ENCODE peak calls at places on chromosomes 3 and 15, in five cellular contexts. V, O, I, Y and F are unnamed samples.

GRCh38 chr3:176941674-176942073 is 255.6 kb downstream of the TBL1XR1 start:
- DNase-seq in V (no peak), O (no peak), I (no peak), Y (no peak), F (no peak)

GRCh38 chr15:48388017-48388936 is 57.0 kb downstream of the DUT start:
- DNase-seq in V (no peak), O (no peak), I (no peak), Y (no peak), F (no peak)

GRCh38 chr15:35673093-35673573 is 127.2 kb upstream of the DPH6 start:
- DNase-seq in V (no peak), O (peak), I (peak), Y (peak), F (no peak)

GRCh38 chr15:94445529-94446160 is 214.3 kb downstream of the MCTP2 start:
- DNase-seq in V (no peak), O (no peak), I (no peak), Y (no peak), F (peak)

GRCh38 chr3:143718463-143718862 is 129.8 kb downstream of the SLC9A9 start:
- DNase-seq in V (peak), O (no peak), I (no peak), Y (no peak), F (no peak)

GRCh38 chr3:170307998-170308398 is 49.5 kb upstream of the SKIL start:
- DNase-seq in V (peak), O (peak), I (peak), Y (no peak), F (no peak)

GRCh38 chr3:15277861-15278260 is 54.5 kb downstream of the SH3BP5 start:
- DNase-seq in V (no peak), O (peak), I (no peak), Y (no peak), F (peak)

GRCh38 chr3:98961161-98962155 is 60.0 kb upstream of the DCBLD2 start:
- DNase-seq in V (no peak), O (no peak), I (no peak), Y (peak), F (no peak)

GRCh38 chr3:176939022-176939817 is 258.1 kb downstream of the TBL1XR1 start:
- DNase-seq in V (peak), O (peak), I (peak), Y (peak), F (no peak)

GRCh38 chr15:96160269-96160668 is 170.2 kb upstream of the NR2F2 start:
- DNase-seq in V (no peak), O (no peak), I (peak), Y (peak), F (peak)

GRCh38 chr15:101651753-101652097 is 456 bp downstream of the TM2D3 start:
- DNase-seq in V (peak), O (peak), I (no peak), Y (peak), F (no peak)

GRCh38 chr3:58177747-58178527 is 32.8 kb downstream of the DNASE1L3 start:
- DNase-seq in V (peak), O (peak), I (peak), Y (peak), F (peak)

GRCh38 chr3:108477511-108478147 is 32.8 kb downstream of the MYH15 start:
- DNase-seq in V (peak), O (peak), I (peak), Y (peak), F (no peak)

DNA sequence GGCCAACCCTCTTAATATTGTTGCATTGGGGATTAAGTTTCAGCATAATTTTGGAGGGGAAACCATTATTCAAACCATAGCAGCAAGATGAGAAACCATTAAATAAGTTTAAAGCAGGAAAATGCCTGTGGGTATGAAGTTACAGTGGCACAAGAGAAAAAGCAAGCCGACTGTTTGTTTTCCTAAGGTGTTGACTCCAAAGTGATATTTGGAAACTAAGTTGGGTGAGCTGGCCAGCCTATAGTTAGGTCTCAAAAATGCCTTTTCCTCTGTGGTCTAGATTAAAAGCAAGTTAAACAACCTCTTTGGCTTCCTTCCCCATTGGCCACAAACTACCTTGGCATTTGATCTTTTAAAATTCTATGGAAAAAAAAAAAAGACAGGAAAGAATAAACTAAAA is 419.8 kb upstream of the AZI2 start:
- DNase-seq in V (no peak), O (no peak), I (no peak), Y (no peak), F (no peak)
- TF ChIP-seq POLR2AphosphoS5 in V (no peak), O (no peak), I (no peak), Y (no peak), F (no peak)

GRCh38 chr3:45842851-45843625 is 1.1 kb upstream of the LZTFL1 start:
- DNase-seq in V (no peak), O (no peak), I (no peak), Y (no peak), F (no peak)
- H3K4me3 ChIP-seq in V (peak), O (no peak), I (no peak), Y (no peak), F (no peak)

GRCh38 chr3:195854628-195855300 is 43.0 kb upstream of the MUC4 start:
- DNase-seq in V (no peak), O (peak), I (peak), Y (no peak), F (no peak)

GRCh38 chr3:195853930-195854478 is 42.3 kb upstream of the MUC4 start:
- DNase-seq in V (no peak), O (no peak), I (no peak), Y (no peak), F (no peak)

GRCh38 chr3:195856410-195857084 is 44.8 kb upstream of the MUC4 start:
- DNase-seq in V (no peak), O (no peak), I (no peak), Y (no peak), F (no peak)

GRCh38 chr3:195853036-195853435 is 41.3 kb upstream of the MUC4 start:
- DNase-seq in V (no peak), O (no peak), I (no peak), Y (no peak), F (no peak)

DNA sequence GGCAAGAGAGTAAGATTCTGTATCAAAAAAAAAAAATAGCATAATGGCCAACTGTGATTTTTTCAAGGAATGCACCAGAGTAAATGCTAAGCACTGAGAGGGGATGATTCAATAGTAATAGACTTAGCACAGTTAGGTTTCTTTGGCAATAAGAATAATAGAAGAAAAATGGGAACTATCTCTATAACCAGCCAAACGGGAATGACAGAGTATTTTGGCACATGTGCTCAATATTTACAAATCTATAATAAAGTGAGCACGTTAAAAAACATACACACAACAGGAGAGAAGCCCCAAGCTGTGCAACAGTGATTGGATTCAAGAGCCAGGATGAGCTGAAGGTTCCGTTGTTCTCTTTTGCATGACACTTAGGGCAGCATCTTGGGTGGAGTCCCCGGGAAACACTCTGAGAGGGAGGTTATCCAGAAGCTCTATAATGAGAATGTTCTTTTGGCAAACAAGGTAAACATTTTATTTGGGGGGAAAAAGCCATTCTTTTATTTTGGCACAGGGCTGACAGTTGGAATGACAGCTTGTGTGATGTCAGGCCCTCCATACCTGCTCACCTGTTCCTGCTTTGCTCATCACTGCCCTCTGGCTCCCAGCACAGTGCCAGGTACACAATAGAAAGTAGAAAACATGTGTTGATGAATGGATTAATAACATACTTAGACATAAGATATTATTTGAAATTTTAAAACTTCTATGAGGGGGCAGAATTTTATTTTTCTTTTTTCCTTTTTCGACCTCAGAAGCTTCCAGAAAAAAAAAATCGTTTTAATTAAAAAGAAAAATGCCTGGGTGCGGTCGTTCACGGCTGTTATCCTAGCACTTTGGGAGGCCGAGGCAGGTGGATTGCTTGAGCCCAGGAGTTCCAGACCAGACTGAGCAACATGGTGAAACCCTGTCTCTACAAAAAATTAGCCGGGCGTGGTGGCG is 44.0 kb upstream of the MUC4 start:
- DNase-seq in V (no peak), O (no peak), I (no peak), Y (no peak), F (no peak)
- TF ChIP-seq CTCF in V (peak), O (no peak), I (no peak), Y (no peak), F (no peak)

DNA sequence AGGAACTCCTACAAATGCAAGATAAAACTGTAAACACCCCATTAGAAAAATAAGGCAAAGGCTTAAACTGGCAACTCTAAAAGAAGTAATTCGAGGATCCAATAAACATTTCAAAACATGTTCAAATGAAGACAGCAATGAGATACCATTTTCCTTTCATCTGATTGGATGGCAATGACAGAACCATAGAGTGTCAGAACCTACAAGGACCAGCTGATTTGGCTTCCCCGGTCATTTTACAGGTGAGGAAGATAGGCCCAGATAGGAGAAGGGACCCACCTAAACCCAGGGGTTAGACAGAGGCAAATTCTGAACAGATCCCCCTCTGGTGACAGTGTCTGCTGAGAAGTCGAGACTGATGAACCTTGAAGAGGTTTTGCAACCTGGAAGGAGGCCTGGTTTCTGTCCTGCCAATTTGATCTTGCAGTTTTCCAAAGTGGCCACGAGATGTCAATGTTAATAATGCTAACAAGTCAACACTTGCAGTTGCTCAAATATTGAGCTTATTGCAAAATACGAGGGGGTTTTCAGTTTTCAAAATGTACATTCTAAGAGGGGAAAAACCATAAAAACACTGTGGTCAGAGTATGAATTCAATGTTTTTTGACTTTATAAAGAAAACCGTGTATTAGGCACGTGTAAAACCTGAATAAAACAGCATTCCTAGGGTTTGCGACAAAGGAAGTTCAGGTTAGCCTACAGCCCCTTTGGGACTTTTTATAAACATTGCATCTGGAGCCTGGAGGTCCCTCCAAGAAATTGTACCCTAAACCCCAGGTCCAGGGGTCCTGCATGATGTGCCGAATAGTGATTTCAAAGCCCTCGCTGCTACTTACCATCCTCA is 21.5 kb downstream of the CFAP161 start:
- DNase-seq in V (peak), O (peak), I (peak), Y (peak), F (peak)
- TF ChIP-seq POLR2AphosphoS5 in V (no peak), O (no peak), I (peak), Y (no peak), F (peak)

DNA sequence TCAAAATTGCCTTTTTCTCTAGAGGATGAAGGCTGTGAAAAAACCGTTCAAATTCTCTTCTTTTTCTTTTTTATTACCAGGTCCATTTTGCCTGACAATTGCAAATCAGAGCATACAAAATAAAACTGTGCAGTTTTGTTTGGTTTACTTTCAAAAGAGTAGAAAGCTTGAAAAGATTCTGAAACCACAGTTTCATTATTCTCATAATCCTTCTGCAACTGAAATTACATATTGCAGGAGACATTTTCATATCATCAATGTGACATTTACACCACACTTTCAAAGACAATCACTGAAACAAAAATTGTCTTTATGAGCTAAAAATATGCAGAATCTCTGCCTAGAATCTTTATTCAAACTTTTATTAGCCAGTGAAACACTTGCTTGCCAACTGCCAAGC is 296.4 kb upstream of the TPRG1 start:
- DNase-seq in V (no peak), O (no peak), I (no peak), Y (no peak), F (no peak)
- H3K4me3 ChIP-seq in V (no peak), O (no peak), I (no peak), Y (no peak), F (no peak)

GRCh38 chr3:16940769-16941683 is 56.3 kb downstream of the PLCL2 start:
- DNase-seq in V (no peak), O (no peak), I (no peak), Y (no peak), F (no peak)

GRCh38 chr3:16943857-16944256 is 59.1 kb downstream of the PLCL2 start:
- DNase-seq in V (no peak), O (no peak), I (no peak), Y (no peak), F (no peak)

GRCh38 chr3:16950282-16950681 is 65.5 kb downstream of the PLCL2 start:
- DNase-seq in V (no peak), O (no peak), I (no peak), Y (no peak), F (no peak)

GRCh38 chr3:16942955-16943354 is 58.2 kb downstream of the PLCL2 start:
- DNase-seq in V (no peak), O (no peak), I (no peak), Y (no peak), F (no peak)

DNA sequence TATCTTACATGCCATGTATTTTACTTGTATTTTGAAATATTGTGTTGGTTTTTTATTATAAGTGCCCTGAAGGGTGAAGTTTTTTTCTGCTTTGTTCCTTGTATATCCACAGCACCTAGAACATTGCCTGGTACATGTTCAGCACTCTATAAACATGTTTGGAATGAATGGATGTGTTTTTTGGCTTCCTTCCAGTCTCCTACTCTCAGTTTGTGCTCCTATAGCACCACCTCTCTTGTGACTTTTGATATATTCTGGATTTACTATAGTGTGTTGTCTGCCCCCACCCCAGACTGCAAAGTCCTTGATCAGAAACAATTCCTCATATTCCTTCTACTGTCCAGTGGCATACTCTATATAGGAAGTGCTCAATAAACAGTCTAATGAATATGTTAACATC is 60.6 kb downstream of the PLCL2 start:
- DNase-seq in V (no peak), O (no peak), I (no peak), Y (peak), F (no peak)
- TF ChIP-seq CTCF in V (no peak), O (no peak), I (no peak), Y (no peak), F (no peak)

GRCh38 chr15:64781299-64781698 is 5.9 kb upstream of the RBPMS2 start:
- DNase-seq in V (no peak), O (no peak), I (peak), Y (no peak), F (no peak)

GRCh38 chr15:64779630-64780029 is 4.2 kb upstream of the RBPMS2 start:
- DNase-seq in V (no peak), O (no peak), I (no peak), Y (no peak), F (no peak)

GRCh38 chr15:64780600-64781156 is 5.3 kb upstream of the RBPMS2 start:
- DNase-seq in V (no peak), O (no peak), I (no peak), Y (no peak), F (no peak)

GRCh38 chr15:64782751-64783150 is 7.4 kb upstream of the RBPMS2 start:
- DNase-seq in V (no peak), O (no peak), I (no peak), Y (no peak), F (no peak)

DNA sequence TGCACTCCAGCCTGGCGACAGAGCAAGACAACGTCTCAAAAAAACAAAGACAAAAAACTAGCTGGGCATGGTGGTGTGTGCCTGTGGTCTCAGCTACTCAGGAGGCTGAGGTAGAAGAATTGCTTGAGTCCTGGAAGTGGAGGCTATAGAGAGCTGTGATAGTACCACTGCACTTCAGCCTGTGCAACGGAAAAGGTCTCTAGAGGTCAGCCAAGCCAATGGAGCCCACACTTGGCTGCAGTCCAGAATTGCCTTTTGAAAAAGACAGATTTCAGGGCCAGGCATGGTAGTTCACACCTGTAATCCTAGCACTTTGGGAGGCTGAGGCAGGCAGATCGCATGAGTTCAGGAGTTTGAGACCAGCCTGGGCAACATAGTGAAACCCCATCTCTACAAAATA is 8.4 kb upstream of the RBPMS2 start:
- DNase-seq in V (no peak), O (no peak), I (no peak), Y (no peak), F (no peak)
- TF ChIP-seq POLR2AphosphoS5 in V (no peak), O (no peak), I (no peak), Y (no peak), F (no peak)

DNA sequence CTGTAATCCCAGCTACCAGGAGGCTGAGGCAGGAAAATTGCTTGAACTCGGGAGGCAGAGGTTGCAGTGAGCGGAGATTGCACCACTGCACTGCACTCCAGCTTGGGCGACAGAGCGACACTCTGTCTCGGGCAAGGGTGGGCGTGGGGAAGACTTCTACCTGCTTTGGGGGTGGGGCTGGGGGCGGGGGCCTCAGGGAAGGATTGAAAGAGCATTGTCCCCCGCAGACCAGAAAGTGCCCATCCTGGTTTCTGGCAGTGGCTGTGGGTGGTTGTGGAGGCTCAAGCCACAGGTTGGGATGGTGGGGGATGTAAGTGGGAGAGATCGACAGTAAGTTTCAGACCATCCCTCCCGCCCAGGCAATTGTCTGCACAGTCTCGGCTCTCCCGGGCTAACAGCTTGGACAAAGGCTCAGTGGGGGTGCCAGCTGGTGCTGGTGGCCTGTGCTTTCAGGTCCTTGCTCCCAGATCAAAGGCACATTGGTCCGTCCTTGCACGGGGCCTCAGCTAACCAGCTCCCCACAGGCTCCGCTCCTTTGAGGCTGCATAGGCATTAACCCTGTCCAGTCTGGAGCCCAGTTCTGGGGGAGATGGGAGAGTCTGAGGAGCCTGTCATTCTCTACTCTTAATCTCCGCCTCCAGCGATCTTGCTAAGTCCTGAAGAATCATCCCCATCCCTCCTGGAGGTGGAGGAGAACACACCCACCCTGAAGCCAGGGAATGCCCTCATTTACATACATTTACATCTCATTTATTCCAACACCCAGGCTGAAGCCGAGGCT is 8.6 kb downstream of the SCN5A start:
- DNase-seq in V (peak), O (no peak), I (no peak), Y (no peak), F (peak)
- H3K4me3 ChIP-seq in V (peak), O (no peak), I (no peak), Y (no peak), F (no peak)

GRCh38 chr15:74036271-74037170 is 42.0 kb downstream of the PML start:
- DNase-seq in V (peak), O (peak), I (peak), Y (peak), F (peak)
- TF ChIP-seq CTCF in V (peak), O (peak), I (no peak), Y (peak), F (peak)